ENCODE peak calls at places on chromosome 12, in six cellular contexts. J is osteocyte, M is naive B cell, T is OCI-LY7, R is hippocampal formation, Z is glutamatergic neuron. B is an unnamed sample.

GRCh38 chr12:88450130-88450529 is 130.1 kb downstream of the KITLG start:
- DNase-seq in J (no peak), M (no peak), T (no peak), R (no peak), Z (no peak), B (no peak)

GRCh38 chr12:48875944-48876520 is 10.4 kb upstream of the RND1 start:
- DNase-seq in J (no peak), M (no peak), T (no peak), R (no peak), Z (no peak), B (no peak)

GRCh38 chr12:7075931-7076330 is 15.4 kb downstream of the C1S start:
- DNase-seq in J (no peak), M (no peak), T (no peak), R (no peak), Z (no peak), B (no peak)

GRCh38 chr12:57451233-57451778 is 3.8 kb upstream of the INHBE start:
- DNase-seq in J (no peak), M (no peak), T (no peak), R (no peak), Z (no peak), B (no peak)

GRCh38 chr12:53231859-53232640 is at the start of gene RARG:
- DNase-seq in J (peak), M (no peak), T (no peak), R (no peak), Z (no peak), B (no peak)

GRCh38 chr12:7369274-7369729 is 65.4 kb downstream of the ACSM4 start:
- DNase-seq in J (no peak), M (no peak), T (no peak), R (no peak), Z (peak), B (peak)

GRCh38 chr12:52041695-52042123 is 9.5 kb upstream of the NR4A1 start:
- DNase-seq in J (no peak), M (peak), T (peak), R (no peak), Z (no peak), B (no peak)

GRCh38 chr12:122846622-122847515 is 11.6 kb downstream of the HIP1R start:
- DNase-seq in J (no peak), M (no peak), T (no peak), R (no peak), Z (no peak), B (no peak)

GRCh38 chr12:75960086-75960910 is 71.3 kb downstream of the PHLDA1 start:
- DNase-seq in J (no peak), M (no peak), T (peak), R (no peak), Z (no peak), B (no peak)

GRCh38 chr12:79555006-79555925 is 135.5 kb downstream of the PAWR start:
- DNase-seq in J (no peak), M (no peak), T (peak), R (peak), Z (no peak), B (peak)

GRCh38 chr12:65857875-65858274 is 33.6 kb downstream of the HMGA2 start:
- DNase-seq in J (no peak), M (no peak), T (no peak), R (no peak), Z (no peak), B (no peak)

GRCh38 chr12:39915249-39915648 is 190.6 kb downstream of the SLC2A13 start:
- DNase-seq in J (no peak), M (no peak), T (no peak), R (no peak), Z (no peak), B (no peak)

GRCh38 chr12:95815635-95816212 is 25.2 kb upstream of the NTN4 start:
- DNase-seq in J (no peak), M (no peak), T (peak), R (peak), Z (no peak), B (peak)

GRCh38 chr12:33588082-33588712 is 148.6 kb upstream of the SYT10 start:
- DNase-seq in J (no peak), M (no peak), T (no peak), R (no peak), Z (no peak), B (peak)

GRCh38 chr12:106950591-106950990 is 5.1 kb upstream of the TMEM263 start:
- DNase-seq in J (no peak), M (no peak), T (no peak), R (no peak), Z (no peak), B (no peak)

GRCh38 chr12:67220065-67220464 is 49.1 kb upstream of the CAND1 start:
- DNase-seq in J (no peak), M (no peak), T (no peak), R (no peak), Z (no peak), B (peak)

GRCh38 chr12:3204716-3205617 is 127.8 kb downstream of the TSPAN9 start:
- DNase-seq in J (no peak), M (no peak), T (no peak), R (no peak), Z (no peak), B (no peak)

B was measured in KBM-7.